ENCODE peak calls at places on chromosomes 7 and 10, in ten cellular contexts. I is upper lobe of left lung; S is fibroblast of lung; O is tibial nerve; Z is body of pancreas; L is psoas muscle; H is neuronal stem cell; V is PC-3; U is uterus; Y is effector memory CD4-positive, alpha-beta T cell. X is an unnamed sample.

GRCh38 chr7:129468087-129468486 is 33.9 kb downstream of the STRIP2 start:
- DNase-seq in H (no peak), Z (no peak), V (no peak), S (peak; percentile 72), U (no peak), O (no peak), I (no peak), L (no peak), Y (no peak), X (no peak)

GRCh38 chr7:137093198-137093597 is 224.7 kb downstream of the CHRM2 start:
- DNase-seq in U (no peak), I (no peak), O (no peak), S (no peak), V (no peak), Y (no peak), H (no peak), Z (no peak), L (no peak), X (no peak)

GRCh38 chr7:151687523-151688235 is 168.0 kb upstream of the RHEB start:
- DNase-seq in O (peak; percentile 55), U (peak; percentile 88), L (peak; percentile 74), Z (peak; percentile 60), V (peak; percentile 99), Y (no peak), H (peak; percentile 39), I (no peak), S (peak; percentile 98), X (peak; percentile 86)

GRCh38 chr10:60646966-60647796 is 131.1 kb upstream of the CDK1 start:
- DNase-seq in S (peak; percentile 51), O (peak; percentile 83), L (no peak), Z (peak; percentile 40), Y (no peak), I (no peak), U (peak; percentile 23), H (peak; percentile 58), V (peak; percentile 98), X (peak; percentile 73)

GRCh38 chr7:84658286-84658685 is 463.7 kb upstream of the SEMA3A start:
- DNase-seq in S (no peak), Y (no peak), U (no peak), O (no peak), L (no peak), I (no peak), V (no peak), H (no peak), Z (no peak), X (no peak)

GRCh38 chr7:6558837-6559236 is 7.6 kb upstream of the GRID2IP start:
- DNase-seq in Y (no peak), S (peak; percentile 25), V (peak; percentile 66), L (no peak), Z (no peak), I (no peak), U (no peak), H (no peak), O (peak; percentile 9), X (peak; percentile 29)

GRCh38 chr7:143295870-143296269 is 7.7 kb downstream of the CASP2 start:
- DNase-seq in Z (no peak), V (peak; percentile 75), I (no peak), H (no peak), Y (no peak), U (no peak), S (peak; percentile 86), L (no peak), O (no peak), X (no peak)

GRCh38 chr10:69697006-69697405 is 67.0 kb downstream of the FAM241B start:
- DNase-seq in U (no peak), Z (no peak), I (no peak), V (peak; percentile 48), O (no peak), L (no peak), Y (no peak), H (no peak), S (no peak), X (no peak)

GRCh38 chr10:132245056-132245455 is 58.3 kb downstream of the DPYSL4 start:
- DNase-seq in O (no peak), U (no peak), I (no peak), Z (no peak), V (no peak), L (no peak), H (peak; percentile 54), S (peak; percentile 18), Y (no peak), X (no peak)

GRCh38 chr7:138785587-138786437 is 12.0 kb upstream of the TMEM213 start:
- DNase-seq in Y (no peak), H (no peak), S (peak; percentile 43), L (no peak), Z (no peak), I (no peak), V (peak; percentile 25), O (no peak), U (no peak), X (peak; percentile 61)

GRCh38 chr10:96043895-96044580 is 655 bp downstream of the CCNJ start:
- DNase-seq in Y (no peak), Z (peak; percentile 50), S (peak; percentile 57), U (peak; percentile 24), L (peak; percentile 62), H (peak; percentile 50), O (peak; percentile 16), V (peak; percentile 28), I (peak; percentile 93), X (peak; percentile 54)

GRCh38 chr7:1087462-1087809 is 477 bp upstream of the GPER1 start:
- DNase-seq in L (no peak), Y (no peak), V (no peak), H (no peak), I (no peak), U (no peak), S (peak; percentile 61), Z (no peak), O (no peak), X (peak; percentile 5)

GRCh38 chr7:55572378-55573233 is at the start of gene VOPP1:
- DNase-seq in V (peak; percentile 72), Z (peak; percentile 55), H (peak; percentile 68), L (peak; percentile 83), U (peak; percentile 50), I (peak; percentile 95), O (no peak), Y (peak; percentile 29), S (peak; percentile 74), X (peak; percentile 78)

GRCh38 chr7:111560773-111561658 is 1.3 kb downstream of the IMMP2L start:
- DNase-seq in S (peak; percentile 37), O (peak; percentile 34), H (no peak), L (no peak), U (no peak), Y (no peak), V (peak; percentile 74), Z (no peak), I (no peak), X (peak; percentile 14)

GRCh38 chr7:157699357-157700013 is 362.7 kb downstream of the DNAJB6 start:
- DNase-seq in L (no peak), I (no peak), H (no peak), U (peak; percentile 8), S (no peak), V (no peak), Z (peak; percentile 5), O (no peak), Y (no peak), X (no peak)

DNA sequence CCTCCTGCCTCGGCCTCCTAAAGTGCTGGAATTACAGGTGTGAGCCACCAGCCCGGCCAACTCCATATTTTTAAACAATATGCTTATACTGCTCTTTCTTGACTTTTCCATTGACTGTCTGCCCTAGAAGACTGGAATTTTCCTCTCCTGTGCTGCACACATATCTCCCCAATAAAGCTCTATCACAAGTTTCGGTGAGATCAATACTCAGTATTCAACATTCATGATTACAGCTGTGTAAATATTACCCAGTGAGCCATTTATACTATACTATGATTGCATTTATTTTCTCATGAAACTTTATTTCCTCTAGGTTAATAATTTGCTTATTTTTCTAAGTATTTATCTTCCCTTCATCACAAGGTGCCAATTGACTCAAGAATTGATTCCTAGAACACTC is 48.5 kb upstream of the GRID1 start:
- DNase-seq in V (no peak), L (no peak), H (no peak), I (no peak), S (no peak), U (no peak), Z (no peak), O (no peak), Y (no peak), X (peak; percentile 88)
- H3K4me1 ChIP-seq in V (no peaks in the 10 kb centered on the region), L (no peaks in the 10 kb centered on the region), H (no peaks in the 10 kb centered on the region), I (peaks cover 9% of the 10 kb centered on the region), S (peaks cover 2% of the 10 kb centered on the region), U (peaks cover 10% of the 10 kb centered on the region), Z (peaks cover 54% of the 10 kb centered on the region), O (no peaks in the 10 kb centered on the region), Y (peaks cover 25% of the 10 kb centered on the region), X (peaks cover 7% of the 10 kb centered on the region)

GRCh38 chr10:110527731-110528171 is 30.0 kb downstream of the DUSP5 start:
- DNase-seq in O (no peak), L (no peak), V (no peak), I (no peak), U (no peak), S (peak; percentile 74), Y (no peak), H (no peak), Z (no peak), X (no peak)

GRCh38 chr10:110524864-110525242 is 27.1 kb downstream of the DUSP5 start:
- DNase-seq in H (no peak), L (no peak), I (no peak), Z (no peak), U (no peak), S (no peak), O (no peak), Y (no peak), V (no peak), X (no peak)

GRCh38 chr10:110523736-110524135 is 26.0 kb downstream of the DUSP5 start:
- DNase-seq in O (no peak), H (no peak), U (no peak), V (no peak), L (no peak), S (no peak), I (no peak), Y (no peak), Z (no peak), X (no peak)

GRCh38 chr10:110524179-110524863 is 26.6 kb downstream of the DUSP5 start:
- DNase-seq in I (no peak), Z (no peak), Y (no peak), L (no peak), S (no peak), H (no peak), V (no peak), U (no peak), O (no peak), X (no peak)

GRCh38 chr10:110525349-110526260 is 27.9 kb downstream of the DUSP5 start:
- DNase-seq in Z (no peak), H (no peak), V (peak; percentile 64), O (no peak), U (no peak), L (no peak), Y (no peak), S (peak; percentile 65), I (no peak), X (no peak)
- H3K27ac ChIP-seq in Z (no peak overlapping the region), H (no peak overlapping the region), V (peak overlapping the region; percentile 54), O (no peak overlapping the region), U (no peak overlapping the region), L (no peak overlapping the region), Y (no peak overlapping the region), S (no peak overlapping the region), I (no peak overlapping the region), X (no peak overlapping the region)

GRCh38 chr7:100154651-100155491 is 3.7 kb downstream of the TRAPPC14 start:
- DNase-seq in L (no peak), U (no peak), S (no peak), V (no peak), Z (no peak), Y (no peak), O (no peak), H (no peak), I (peak; percentile 68), X (peak; percentile 80)
- H3K36me3 ChIP-seq in L (peaks cover 7% of the 10 kb centered on the region), U (no peaks in the 10 kb centered on the region), S (peaks cover 19% of the 10 kb centered on the region), V (peaks cover 10% of the 10 kb centered on the region), Z (no peaks in the 10 kb centered on the region), Y (peaks cover 37% of the 10 kb centered on the region), O (no peaks in the 10 kb centered on the region), H (peaks cover 66% of the 10 kb centered on the region), I (peaks cover 45% of the 10 kb centered on the region), X (peaks cover 3% of the 10 kb centered on the region)

GRCh38 chr7:34449765-34450164 is 208.3 kb upstream of the NPSR1 start:
- DNase-seq in I (no peak), L (no peak), O (no peak), Y (no peak), Z (no peak), H (no peak), S (no peak), U (no peak), V (no peak), X (no peak)
- H3K4me1 ChIP-seq in I (no peaks in the 10 kb centered on the region), L (no peaks in the 10 kb centered on the region), O (no peaks in the 10 kb centered on the region), Y (no peaks in the 10 kb centered on the region), Z (no peaks in the 10 kb centered on the region), H (no peaks in the 10 kb centered on the region), S (no peaks in the 10 kb centered on the region), U (no peaks in the 10 kb centered on the region), V (no peaks in the 10 kb centered on the region), X (no peaks in the 10 kb centered on the region)

X was measured in small intestine.